ENCODE peak calls at places on chromosome X, in four cellular contexts. H, M, S and W are unnamed samples. For H3K4me1 and H3K36me3, the result is how much of the 10 kb centered on the place peaks cover.

GRCh38 chrX:23435108-23435507 is 100.5 kb downstream of the PTCHD1 start:
- DNase-seq in S (no peak), H (peak), M (peak), W (no peak)

GRCh38 chrX:47215291-47215900 is 3.1 kb upstream of the CDK16 start:
- DNase-seq in S (no peak), M (no peak), H (no peak), W (no peak)

GRCh38 chrX:154505726-154506125 is 10.3 kb downstream of the FAM3A start:
- DNase-seq in H (no peak), M (peak), S (no peak), W (no peak)

GRCh38 chrX:128807367-128807766 is 715.9 kb downstream of the SMARCA1 start:
- DNase-seq in H (no peak), M (no peak), S (no peak), W (no peak)

GRCh38 chrX:141701081-141701480 is 2.5 kb upstream of the SPANXD start:
- DNase-seq in H (no peak), S (no peak), M (peak), W (no peak)

GRCh38 chrX:136209016-136209738 is 42.0 kb downstream of the MAP7D3 start:
- DNase-seq in M (peak), H (no peak), S (no peak), W (no peak)

GRCh38 chrX:56762220-56762619 is 33.2 kb downstream of the NBDY start:
- DNase-seq in S (no peak), M (no peak), H (no peak), W (no peak)

GRCh38 chrX:20144491-20144890 is 2.9 kb upstream of the EIF1AX start:
- DNase-seq in S (no peak), M (peak), H (no peak), W (no peak)

GRCh38 chrX:136251042-136251991 is at the start of gene MAP7D3:
- DNase-seq in H (peak), M (peak), S (peak), W (no peak)

GRCh38 chrX:8103655-8104054 is 67.4 kb downstream of the VCX2 start:
- DNase-seq in H (no peak), S (no peak), M (no peak), W (no peak)

GRCh38 chrX:107454302-107454701 is 4.8 kb downstream of the FRMPD3 start:
- DNase-seq in M (peak), S (no peak), H (no peak), W (no peak)

GRCh38 chrX:135185795-135186443 is 14.7 kb upstream of the CT55 start:
- DNase-seq in M (peak), S (peak), H (no peak), W (no peak)

GRCh38 chrX:11273544-11273943 is 19.7 kb upstream of the AMELX start:
- DNase-seq in M (peak), H (no peak), S (no peak), W (no peak)

GRCh38 chrX:44042124-44042523 is 68.9 kb upstream of the NDP start:
- DNase-seq in S (no peak), H (no peak), M (peak), W (no peak)

GRCh38 chrX:70196961-70197805 is 19.9 kb downstream of the DGAT2L6 start:
- DNase-seq in S (peak), H (no peak), M (peak), W (no peak)

GRCh38 chrX:18833071-18833731 is 125.8 kb downstream of the PPEF1 start:
- DNase-seq in H (peak), M (peak), S (no peak), W (no peak)

GRCh38 chrX:40100537-40101429 is 3.0 kb upstream of the BCOR start:
- DNase-seq in M (no peak), S (no peak), H (no peak), W (no peak)

GRCh38 chrX:102154218-102154860 is 1.4 kb downstream of the BEX5 start:
- DNase-seq in H (no peak), M (no peak), S (no peak), W (no peak)

GRCh38 chrX:47232197-47232802 is 509 bp upstream of the USP11 start:
- DNase-seq in H (no peak), M (no peak), S (no peak), W (no peak)

GRCh38 chrX:34879876-34880275 is 62.7 kb upstream of the FAM47B start:
- DNase-seq in H (no peak), M (no peak), S (no peak), W (no peak)

GRCh38 chrX:2656243-2656836 is 34.8 kb upstream of the CD99 start:
- DNase-seq in S (no peak), H (no peak), M (no peak), W (no peak)
- H3K4me1 ChIP-seq in S (under half), H (under half), M (under half), W (under half)

GRCh38 chrX:1420371-1420770 is 28.5 kb upstream of the SLC25A6 start:
- DNase-seq in H (no peak), M (no peak), S (no peak), W (no peak)
- H3K36me3 ChIP-seq in H (under half), M (under half), S (under half), W (under half)

GRCh38 chrX:65688403-65688881 is 21.0 kb downstream of the MSN start:
- DNase-seq in S (no peak), H (no peak), M (peak), W (no peak)
- H3K4me1 ChIP-seq in S (half or more), H (half or more), M (under half), W (half or more)

DNA sequence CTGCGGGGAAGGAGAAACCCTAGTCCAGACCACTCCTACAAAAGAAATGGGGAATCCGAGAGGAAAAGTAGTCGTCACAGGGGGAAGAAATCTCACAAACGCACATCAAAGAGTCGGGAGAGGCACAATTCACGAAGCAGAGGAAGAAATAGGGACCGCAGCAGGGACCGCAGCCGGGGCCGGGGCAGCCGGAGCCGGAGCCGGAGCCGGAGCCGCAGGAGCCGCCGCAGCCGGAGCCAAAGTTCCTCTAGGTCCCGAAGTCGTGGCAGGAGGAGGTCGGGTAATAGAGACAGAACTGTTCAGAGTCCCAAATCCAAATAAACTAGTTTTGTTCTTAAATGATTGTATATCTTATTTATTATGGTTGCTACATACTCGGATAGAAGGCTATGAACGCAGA is 31.7 kb downstream of the AP1S2 start:
- DNase-seq in H (no peak), M (no peak), S (no peak), W (no peak)
- H3K36me3 ChIP-seq in H (under half), M (under half), S (under half), W (under half)

GRCh38 chrX:120793098-120793497 is 82.6 kb downstream of the CT47B1 start:
- DNase-seq in H (no peak), S (no peak), M (no peak), W (no peak)

GRCh38 chrX:120801426-120801825 is 74.2 kb downstream of the CT47B1 start:
- DNase-seq in M (no peak), S (no peak), H (no peak), W (no peak)

GRCh38 chrX:120795301-120795700 is 80.4 kb downstream of the CT47B1 start:
- DNase-seq in M (peak), H (no peak), S (no peak), W (no peak)

GRCh38 chrX:120794525-120794975 is 81.1 kb downstream of the CT47B1 start:
- DNase-seq in H (no peak), S (no peak), M (peak), W (no peak)

GRCh38 chrX:120797201-120797938 is 78.3 kb downstream of the CT47B1 start:
- DNase-seq in M (peak), S (no peak), H (no peak), W (no peak)
- H3K4me1 ChIP-seq in M (under half), S (under half), H (under half), W (under half)

GRCh38 chrX:9758239-9758638 is 7.4 kb downstream of the GPR143 start:
- DNase-seq in H (no peak), M (no peak), S (no peak), W (no peak)
- H3K36me3 ChIP-seq in H (under half), M (under half), S (under half), W (under half)

GRCh38 chrX:13482764-13483552 is 86.4 kb upstream of the EGFL6 start:
- DNase-seq in S (no peak), H (no peak), M (no peak), W (peak)

GRCh38 chrX:13483773-13484172 is 85.6 kb upstream of the EGFL6 start:
- DNase-seq in H (no peak), S (no peak), M (no peak), W (no peak)

GRCh38 chrX:13479452-13479813 is 90.0 kb upstream of the EGFL6 start:
- DNase-seq in H (no peak), S (no peak), M (no peak), W (no peak)

GRCh38 chrX:13476384-13476783 is 93.0 kb upstream of the EGFL6 start:
- DNase-seq in M (no peak), H (no peak), S (no peak), W (no peak)

GRCh38 chrX:13478740-13479451 is 90.5 kb upstream of the EGFL6 start:
- DNase-seq in H (no peak), M (no peak), S (no peak), W (no peak)
- H3K4me1 ChIP-seq in H (under half), M (under half), S (under half), W (under half)